ENCODE peak calls at places on chromosomes 1 and 21, in five cellular contexts. P is IMR-90, L is heart left ventricle, I is suprapubic skin, N is A549. C is an unnamed sample.

GRCh38 chr21:44296916-44297315 is 2.9 kb upstream of the PFKL start:
- DNase-seq in P (no peak), L (no peak), I (no peak), N (no peak), C (no peak)

GRCh38 chr1:119613769-119614358 is 34.2 kb downstream of the ZNF697 start:
- DNase-seq in P (peak; percentile 83), L (peak; percentile 83), I (peak; percentile 88), N (peak; percentile 35), C (peak; percentile 89)

GRCh38 chr1:18633428-18634155 is 2.9 kb downstream of the PAX7 start:
- DNase-seq in P (no peak), L (no peak), I (no peak), N (no peak), C (no peak)

GRCh38 chr1:219716611-219717114 is 103.8 kb upstream of the ZC3H11B start:
- DNase-seq in P (no peak), L (no peak), I (no peak), N (no peak), C (no peak)

GRCh38 chr21:33360871-33361602 is 36.3 kb downstream of the IFNAR1 start:
- DNase-seq in P (peak; percentile 87), L (peak; percentile 79), I (peak; percentile 81), N (peak; percentile 70), C (peak; percentile 72)

GRCh38 chr1:7117599-7118281 is 332.5 kb downstream of the CAMTA1 start:
- DNase-seq in P (peak; percentile 94), L (no peak), I (peak; percentile 74), N (peak; percentile 46), C (peak; percentile 12)

GRCh38 chr1:28965271-28965870 is 51.0 kb downstream of the EPB41 start:
- DNase-seq in P (no peak), L (no peak), I (no peak), N (no peak), C (no peak)

GRCh38 chr1:94068096-94068830 is 52.7 kb downstream of the ABCA4 start:
- DNase-seq in P (peak; percentile 76), L (no peak), I (no peak), N (peak; percentile 58), C (no peak)

GRCh38 chr1:228420968-228421826 is 4.5 kb upstream of the TRIM17 start:
- DNase-seq in P (peak; percentile 37), L (no peak), I (no peak), N (no peak), C (no peak)

GRCh38 chr1:157137773-157138219 is 399 bp downstream of the ETV3 start:
- DNase-seq in P (no peak), L (no peak), I (no peak), N (no peak), C (no peak)

GRCh38 chr1:162676767-162677166 is 44.5 kb downstream of the DDR2 start:
- DNase-seq in P (no peak), L (peak; percentile 29), I (no peak), N (no peak), C (no peak)

GRCh38 chr1:163188947-163189346 is 13.8 kb downstream of the RGS5 start:
- DNase-seq in P (no peak), L (no peak), I (no peak), N (no peak), C (no peak)

GRCh38 chr1:216422821-216423529 is at the start of gene USH2A:
- DNase-seq in P (no peak), L (no peak), I (no peak), N (no peak), C (peak; percentile 12)

GRCh38 chr1:65339866-65340483 is 30.6 kb downstream of the DNAJC6 start:
- DNase-seq in P (peak; percentile 4), L (no peak), I (no peak), N (no peak), C (no peak)

GRCh38 chr21:46128106-46128982 is 27.0 kb downstream of the FTCD start:
- DNase-seq in P (no peak), L (peak; percentile 76), I (peak; percentile 57), N (no peak), C (no peak)

GRCh38 chr1:234844479-234845031 is 234.6 kb upstream of the IRF2BP2 start:
- DNase-seq in P (peak; percentile 64), L (no peak), I (no peak), N (no peak), C (no peak)

GRCh38 chr1:41537788-41538351 is 53.4 kb upstream of the EDN2 start:
- DNase-seq in P (peak; percentile 88), L (peak; percentile 68), I (peak; percentile 47), N (no peak), C (peak; percentile 93)

GRCh38 chr1:117929340-117930172 is at the start of the genes GDAP2 and WDR3:
- DNase-seq in P (peak; percentile 96), L (peak; percentile 97), I (peak; percentile 97), N (peak; percentile 80), C (peak; percentile 98)

GRCh38 chr1:67572594-67573221 is 112.3 kb upstream of the GADD45A start:
- DNase-seq in P (peak; percentile 36), L (peak; percentile 29), I (no peak), N (no peak), C (peak; percentile 73)

GRCh38 chr1:32334864-32335618 is 992 bp downstream of the MARCKSL1 start:
- DNase-seq in P (peak; percentile 21), L (peak; percentile 54), I (no peak), N (peak; percentile 30), C (peak; percentile 69)

GRCh38 chr1:21931171-21932093 is 5.7 kb downstream of the HSPG2 start:
- DNase-seq in P (peak; percentile 88), L (peak; percentile 71), I (peak; percentile 94), N (peak; percentile 46), C (peak; percentile 77)

GRCh38 chr1:64246294-64246917 is 43.0 kb downstream of the UBE2U start:
- DNase-seq in P (peak; percentile 59), L (no peak), I (no peak), N (peak; percentile 24), C (no peak)

GRCh38 chr1:82920418-82921248 is 1078.3 kb downstream of the TTLL7 start:
- DNase-seq in P (no peak), L (no peak), I (no peak), N (no peak), C (no peak)

GRCh38 chr21:38965910-38966504 is 160.3 kb downstream of the ETS2 start:
- DNase-seq in P (peak; percentile 59), L (no peak), I (no peak), N (peak; percentile 43), C (peak; percentile 55)

GRCh38 chr1:22176258-22176657 is 33.4 kb upstream of the WNT4 start:
- DNase-seq in P (no peak), L (no peak), I (no peak), N (no peak), C (no peak)

DNA sequence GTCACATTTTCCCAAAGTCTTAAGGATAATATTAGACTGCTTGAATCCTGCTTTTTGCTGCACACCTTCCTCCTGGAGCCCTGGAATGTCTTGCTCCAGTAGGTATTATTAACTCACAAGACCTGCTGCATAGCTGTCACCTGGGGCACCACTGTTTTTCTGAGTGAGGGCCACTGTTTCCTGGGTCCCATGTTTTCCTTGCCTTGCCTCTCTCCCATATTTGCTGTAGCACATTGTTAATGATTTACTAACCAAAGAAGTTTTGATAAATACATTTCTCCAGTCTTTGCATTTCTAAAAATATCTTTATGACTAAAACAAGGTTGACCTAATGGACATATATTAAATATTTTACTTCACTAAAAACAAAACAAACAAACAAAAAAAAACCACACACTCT is 22.6 kb upstream of the FCAMR start:
- DNase-seq in P (no peak), L (no peak), I (no peak), N (no peak), C (no peak)
- H3K4me1 ChIP-seq in P (no peaks in the 10 kb centered on the region), L (no peaks in the 10 kb centered on the region), I (peaks cover 3% of the 10 kb centered on the region), N (peaks cover 9% of the 10 kb centered on the region), C (no peaks in the 10 kb centered on the region)

DNA sequence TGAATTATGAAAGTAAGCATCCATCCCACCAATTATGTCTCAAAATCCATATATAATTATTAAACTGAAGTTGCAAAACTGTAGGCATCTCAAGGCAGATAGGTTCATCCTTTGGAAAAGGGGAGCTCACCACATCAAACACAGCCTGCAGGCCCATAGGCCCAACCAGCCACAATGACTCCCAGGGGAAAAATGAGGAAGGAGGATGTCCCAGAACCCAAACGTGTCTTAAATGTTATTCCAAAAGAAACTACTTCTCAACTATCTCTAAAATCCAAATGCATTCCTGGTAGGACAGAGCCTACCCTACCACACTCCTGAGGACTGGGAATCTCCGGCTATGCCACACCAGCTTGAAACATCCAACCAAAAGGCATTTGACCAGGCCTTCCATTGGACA is 12.8 kb downstream of the TIAM1 start:
- DNase-seq in P (no peak), L (no peak), I (no peak), N (no peak), C (no peak)
- TF ChIP-seq POLR2A in P (no peak), L (no peak), I (no peak), N (no peak), C (no peak)

DNA sequence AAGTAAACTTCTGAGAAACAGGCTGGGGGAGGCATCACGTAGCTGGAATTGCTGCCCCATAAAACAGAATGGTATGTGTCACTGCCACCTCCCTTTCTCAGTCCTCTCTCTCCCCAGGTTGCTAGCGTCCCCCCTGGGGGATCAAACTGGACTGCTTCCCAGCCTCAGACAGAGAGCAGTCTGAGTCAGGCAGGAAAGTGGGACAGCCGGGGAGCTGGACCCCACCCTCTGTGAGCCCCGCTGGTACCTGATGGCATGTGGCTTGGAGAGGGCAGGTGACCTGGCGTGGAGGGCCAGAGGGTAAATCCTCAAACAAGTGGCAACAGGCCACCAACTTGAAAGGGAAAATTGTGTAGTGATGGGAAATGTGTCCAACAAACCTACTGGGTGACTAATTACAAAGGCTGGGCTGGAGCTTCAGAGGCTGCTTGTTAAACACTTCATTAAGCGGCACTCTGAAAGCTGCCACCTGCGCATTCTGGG is 1.0 kb upstream of the SFN start:
- DNase-seq in P (no peak), L (no peak), I (no peak), N (no peak), C (no peak)
- H3K4me1 ChIP-seq in P (peaks cover 4% of the 10 kb centered on the region), L (peaks cover 10% of the 10 kb centered on the region), I (peaks cover 74% of the 10 kb centered on the region), N (peaks cover 30% of the 10 kb centered on the region), C (peaks cover 3% of the 10 kb centered on the region)

GRCh38 chr1:11934295-11935039 is at the start of gene PLOD1:
- DNase-seq in P (peak; percentile 84), L (peak; percentile 91), I (peak; percentile 93), N (peak; percentile 69), C (peak; percentile 85)
- TF ChIP-seq POLR2A in P (peak; percentile 63), L (peak; percentile 20), I (no peak), N (peak; percentile 85), C (no peak)

DNA sequence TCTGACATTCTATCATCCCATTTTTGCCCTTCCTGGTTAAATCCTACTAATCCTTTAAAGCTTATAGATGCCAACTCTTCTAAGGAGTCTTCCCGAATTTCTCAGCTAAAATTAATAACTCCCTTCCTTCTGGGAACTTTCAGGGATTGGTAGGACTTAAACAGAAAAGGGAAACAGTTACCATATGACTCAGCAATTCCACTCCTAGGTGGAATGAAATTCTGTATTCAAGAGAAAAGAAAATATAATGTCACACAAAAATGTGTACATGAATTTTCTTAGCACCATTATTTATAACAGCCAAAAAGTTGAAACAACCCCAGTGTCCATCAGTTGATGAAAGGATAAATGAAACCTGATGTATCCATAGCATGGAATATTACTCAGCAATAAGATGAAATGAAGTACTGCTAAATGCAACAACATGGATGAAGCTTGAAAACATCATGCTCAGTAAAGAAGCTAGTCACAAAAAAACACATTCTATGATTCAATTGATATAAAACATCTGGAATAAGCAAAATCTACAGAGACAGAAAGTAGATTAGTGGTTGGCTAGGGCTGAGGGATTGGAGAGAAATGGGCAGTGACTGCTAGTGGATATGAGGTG is 15.4 kb downstream of the EEIG2 start:
- DNase-seq in P (peak; percentile 10), L (no peak), I (no peak), N (no peak), C (no peak)
- H3K4me1 ChIP-seq in P (no peaks in the 10 kb centered on the region), L (no peaks in the 10 kb centered on the region), I (peaks cover 7% of the 10 kb centered on the region), N (peaks cover 6% of the 10 kb centered on the region), C (no peaks in the 10 kb centered on the region)

GRCh38 chr1:150236614-150236934 is 662 bp upstream of the ANP32E start:
- DNase-seq in P (no peak), L (no peak), I (peak; percentile 8), N (peak; percentile 82), C (no peak)
- TF ChIP-seq POLR2A in P (no peak), L (no peak), I (no peak), N (no peak), C (no peak)

C was measured in thyroid gland.